ENCODE peak calls at places on chromosomes 16 and 17, in ten cellular contexts. One of them, this sample, is unnamed.

GRCh38 chr17:74213897-74214386 is 571 bp downstream of the TTYH2 start:
- DNase-seq in HFFc6: no peak
- DNase-seq in GM10248: no peak
- DNase-seq in RWPE1: no peak
- DNase-seq in esophagus muscularis mucosa: no peak
- DNase-seq in choroid plexus epithelial cell: no peak
- DNase-seq in cardiac muscle cell: no peak
- DNase-seq in DND-41: no peak
- DNase-seq in IMR-90: no peak
- DNase-seq in astrocyte: no peak
- DNase-seq in this sample: no peak

GRCh38 chr16:3595521-3596021 is 15.8 kb downstream of the SLX4 start:
- DNase-seq in HFFc6: no peak
- DNase-seq in GM10248: no peak
- DNase-seq in RWPE1: no peak
- DNase-seq in esophagus muscularis mucosa: no peak
- DNase-seq in choroid plexus epithelial cell: no peak
- DNase-seq in cardiac muscle cell: no peak
- DNase-seq in DND-41: no peak
- DNase-seq in IMR-90: no peak
- DNase-seq in astrocyte: no peak
- DNase-seq in this sample: no peak

GRCh38 chr16:50745940-50746339 is 4.1 kb downstream of the CYLD start:
- DNase-seq in HFFc6: no peak
- DNase-seq in GM10248: no peak
- DNase-seq in RWPE1: no peak
- DNase-seq in esophagus muscularis mucosa: no peak
- DNase-seq in choroid plexus epithelial cell: no peak
- DNase-seq in cardiac muscle cell: no peak
- DNase-seq in DND-41: no peak
- DNase-seq in IMR-90: no peak
- DNase-seq in astrocyte: no peak
- DNase-seq in this sample: peak

GRCh38 chr16:80346160-80346632 is 194.6 kb upstream of the DYNLRB2 start:
- DNase-seq in HFFc6: no peak
- DNase-seq in GM10248: no peak
- DNase-seq in RWPE1: no peak
- DNase-seq in esophagus muscularis mucosa: no peak
- DNase-seq in choroid plexus epithelial cell: peak
- DNase-seq in cardiac muscle cell: no peak
- DNase-seq in DND-41: no peak
- DNase-seq in IMR-90: no peak
- DNase-seq in astrocyte: no peak
- DNase-seq in this sample: no peak

GRCh38 chr16:15925631-15926030 is 23.8 kb upstream of the ABCC1 start:
- DNase-seq in HFFc6: no peak
- DNase-seq in GM10248: no peak
- DNase-seq in RWPE1: no peak
- DNase-seq in esophagus muscularis mucosa: no peak
- DNase-seq in choroid plexus epithelial cell: no peak
- DNase-seq in cardiac muscle cell: peak
- DNase-seq in DND-41: no peak
- DNase-seq in IMR-90: no peak
- DNase-seq in astrocyte: no peak
- DNase-seq in this sample: no peak

GRCh38 chr16:8548166-8548565 is 42.1 kb downstream of the TMEM114 start:
- DNase-seq in HFFc6: no peak
- DNase-seq in GM10248: no peak
- DNase-seq in RWPE1: no peak
- DNase-seq in esophagus muscularis mucosa: no peak
- DNase-seq in choroid plexus epithelial cell: no peak
- DNase-seq in cardiac muscle cell: no peak
- DNase-seq in DND-41: no peak
- DNase-seq in IMR-90: no peak
- DNase-seq in astrocyte: no peak
- DNase-seq in this sample: no peak

GRCh38 chr17:76314392-76315227 is 6.5 kb upstream of the QRICH2 start:
- DNase-seq in HFFc6: no peak
- DNase-seq in GM10248: no peak
- DNase-seq in RWPE1: no peak
- DNase-seq in esophagus muscularis mucosa: no peak
- DNase-seq in choroid plexus epithelial cell: peak
- DNase-seq in cardiac muscle cell: no peak
- DNase-seq in DND-41: no peak
- DNase-seq in IMR-90: peak
- DNase-seq in astrocyte: no peak
- DNase-seq in this sample: no peak

GRCh38 chr17:72737291-72737690 is 355.2 kb downstream of the SLC39A11 start:
- DNase-seq in HFFc6: no peak
- DNase-seq in GM10248: no peak
- DNase-seq in RWPE1: no peak
- DNase-seq in esophagus muscularis mucosa: no peak
- DNase-seq in choroid plexus epithelial cell: no peak
- DNase-seq in cardiac muscle cell: no peak
- DNase-seq in DND-41: no peak
- DNase-seq in IMR-90: no peak
- DNase-seq in astrocyte: no peak
- DNase-seq in this sample: no peak

GRCh38 chr17:44222112-44222869 is 2.8 kb upstream of the UBTF start:
- DNase-seq in HFFc6: peak
- DNase-seq in GM10248: peak
- DNase-seq in RWPE1: peak
- DNase-seq in esophagus muscularis mucosa: peak
- DNase-seq in choroid plexus epithelial cell: peak
- DNase-seq in cardiac muscle cell: peak
- DNase-seq in DND-41: no peak
- DNase-seq in IMR-90: peak
- DNase-seq in astrocyte: peak
- DNase-seq in this sample: peak

GRCh38 chr16:14193316-14193871 is 122.3 kb downstream of the MRTFB start:
- DNase-seq in HFFc6: no peak
- DNase-seq in GM10248: peak
- DNase-seq in RWPE1: no peak
- DNase-seq in esophagus muscularis mucosa: no peak
- DNase-seq in choroid plexus epithelial cell: no peak
- DNase-seq in cardiac muscle cell: no peak
- DNase-seq in DND-41: peak
- DNase-seq in IMR-90: no peak
- DNase-seq in astrocyte: no peak
- DNase-seq in this sample: peak

GRCh38 chr17:38428150-38428642 is at the start of gene ARHGAP23:
- DNase-seq in HFFc6: peak
- DNase-seq in GM10248: peak
- DNase-seq in RWPE1: peak
- DNase-seq in esophagus muscularis mucosa: no peak
- DNase-seq in choroid plexus epithelial cell: peak
- DNase-seq in cardiac muscle cell: peak
- DNase-seq in DND-41: peak
- DNase-seq in IMR-90: peak
- DNase-seq in astrocyte: peak
- DNase-seq in this sample: peak

GRCh38 chr17:9956474-9957131 is 51.5 kb upstream of the RCVRN start:
- DNase-seq in HFFc6: no peak
- DNase-seq in GM10248: no peak
- DNase-seq in RWPE1: no peak
- DNase-seq in esophagus muscularis mucosa: no peak
- DNase-seq in choroid plexus epithelial cell: no peak
- DNase-seq in cardiac muscle cell: no peak
- DNase-seq in DND-41: no peak
- DNase-seq in IMR-90: no peak
- DNase-seq in astrocyte: no peak
- DNase-seq in this sample: no peak

GRCh38 chr17:9958586-9959281 is 53.7 kb upstream of the RCVRN start:
- DNase-seq in HFFc6: no peak
- DNase-seq in GM10248: no peak
- DNase-seq in RWPE1: no peak
- DNase-seq in esophagus muscularis mucosa: no peak
- DNase-seq in choroid plexus epithelial cell: no peak
- DNase-seq in cardiac muscle cell: peak
- DNase-seq in DND-41: no peak
- DNase-seq in IMR-90: no peak
- DNase-seq in astrocyte: no peak
- DNase-seq in this sample: no peak

GRCh38 chr17:9957244-9957643 is 52.2 kb upstream of the RCVRN start:
- DNase-seq in HFFc6: no peak
- DNase-seq in GM10248: no peak
- DNase-seq in RWPE1: no peak
- DNase-seq in esophagus muscularis mucosa: no peak
- DNase-seq in choroid plexus epithelial cell: no peak
- DNase-seq in cardiac muscle cell: no peak
- DNase-seq in DND-41: no peak
- DNase-seq in IMR-90: no peak
- DNase-seq in astrocyte: no peak
- DNase-seq in this sample: no peak

GRCh38 chr17:9959377-9959981 is 54.4 kb upstream of the RCVRN start:
- DNase-seq in HFFc6: peak
- DNase-seq in GM10248: peak
- DNase-seq in RWPE1: peak
- DNase-seq in esophagus muscularis mucosa: no peak
- DNase-seq in choroid plexus epithelial cell: peak
- DNase-seq in cardiac muscle cell: peak
- DNase-seq in DND-41: peak
- DNase-seq in IMR-90: peak
- DNase-seq in astrocyte: no peak
- DNase-seq in this sample: peak
- TF ChIP-seq CTCF in HFFc6: peak
- TF ChIP-seq CTCF in GM10248: peak
- TF ChIP-seq CTCF in RWPE1: peak
- TF ChIP-seq CTCF in esophagus muscularis mucosa: peak
- TF ChIP-seq CTCF in choroid plexus epithelial cell: peak
- TF ChIP-seq CTCF in cardiac muscle cell: peak
- TF ChIP-seq CTCF in DND-41: peak
- TF ChIP-seq CTCF in IMR-90: peak
- TF ChIP-seq CTCF in astrocyte: peak
- TF ChIP-seq CTCF in this sample: peak

GRCh38 chr17:4623249-4623648 is 18.2 kb downstream of the ALOX15 start:
- DNase-seq in HFFc6: no peak
- DNase-seq in GM10248: no peak
- DNase-seq in RWPE1: peak
- DNase-seq in esophagus muscularis mucosa: no peak
- DNase-seq in choroid plexus epithelial cell: peak
- DNase-seq in cardiac muscle cell: no peak
- DNase-seq in DND-41: no peak
- DNase-seq in IMR-90: peak
- DNase-seq in astrocyte: peak
- DNase-seq in this sample: no peak

GRCh38 chr17:4617090-4617489 is 24.4 kb downstream of the ALOX15 start:
- DNase-seq in HFFc6: no peak
- DNase-seq in GM10248: no peak
- DNase-seq in RWPE1: no peak
- DNase-seq in esophagus muscularis mucosa: no peak
- DNase-seq in choroid plexus epithelial cell: no peak
- DNase-seq in cardiac muscle cell: no peak
- DNase-seq in DND-41: no peak
- DNase-seq in IMR-90: no peak
- DNase-seq in astrocyte: no peak
- DNase-seq in this sample: no peak

GRCh38 chr17:4622375-4622774 is 19.1 kb downstream of the ALOX15 start:
- DNase-seq in HFFc6: no peak
- DNase-seq in GM10248: no peak
- DNase-seq in RWPE1: no peak
- DNase-seq in esophagus muscularis mucosa: no peak
- DNase-seq in choroid plexus epithelial cell: no peak
- DNase-seq in cardiac muscle cell: no peak
- DNase-seq in DND-41: no peak
- DNase-seq in IMR-90: no peak
- DNase-seq in astrocyte: no peak
- DNase-seq in this sample: no peak

GRCh38 chr17:4617590-4618356 is 23.7 kb downstream of the ALOX15 start:
- DNase-seq in HFFc6: no peak
- DNase-seq in GM10248: no peak
- DNase-seq in RWPE1: no peak
- DNase-seq in esophagus muscularis mucosa: no peak
- DNase-seq in choroid plexus epithelial cell: no peak
- DNase-seq in cardiac muscle cell: no peak
- DNase-seq in DND-41: no peak
- DNase-seq in IMR-90: no peak
- DNase-seq in astrocyte: no peak
- DNase-seq in this sample: no peak

GRCh38 chr17:4620531-4621101 is 20.9 kb downstream of the ALOX15 start:
- DNase-seq in HFFc6: no peak
- DNase-seq in GM10248: no peak
- DNase-seq in RWPE1: no peak
- DNase-seq in esophagus muscularis mucosa: no peak
- DNase-seq in choroid plexus epithelial cell: no peak
- DNase-seq in cardiac muscle cell: no peak
- DNase-seq in DND-41: no peak
- DNase-seq in IMR-90: no peak
- DNase-seq in astrocyte: no peak
- DNase-seq in this sample: no peak
- TF ChIP-seq CTCF in HFFc6: no peak
- TF ChIP-seq CTCF in GM10248: no peak
- TF ChIP-seq CTCF in RWPE1: no peak
- TF ChIP-seq CTCF in esophagus muscularis mucosa: no peak
- TF ChIP-seq CTCF in choroid plexus epithelial cell: no peak
- TF ChIP-seq CTCF in cardiac muscle cell: no peak
- TF ChIP-seq CTCF in DND-41: no peak
- TF ChIP-seq CTCF in IMR-90: no peak
- TF ChIP-seq CTCF in astrocyte: no peak
- TF ChIP-seq CTCF in this sample: peak

GRCh38 chr17:10635290-10635689 is 21.8 kb downstream of the MYH3 start:
- DNase-seq in HFFc6: no peak
- DNase-seq in GM10248: no peak
- DNase-seq in RWPE1: no peak
- DNase-seq in esophagus muscularis mucosa: no peak
- DNase-seq in choroid plexus epithelial cell: no peak
- DNase-seq in cardiac muscle cell: no peak
- DNase-seq in DND-41: no peak
- DNase-seq in IMR-90: no peak
- DNase-seq in astrocyte: no peak
- DNase-seq in this sample: no peak
- TF ChIP-seq CTCF in HFFc6: peak
- TF ChIP-seq CTCF in GM10248: no peak
- TF ChIP-seq CTCF in RWPE1: no peak
- TF ChIP-seq CTCF in esophagus muscularis mucosa: no peak
- TF ChIP-seq CTCF in choroid plexus epithelial cell: peak
- TF ChIP-seq CTCF in cardiac muscle cell: no peak
- TF ChIP-seq CTCF in DND-41: no peak
- TF ChIP-seq CTCF in IMR-90: no peak
- TF ChIP-seq CTCF in astrocyte: no peak
- TF ChIP-seq CTCF in this sample: no peak

DNA sequence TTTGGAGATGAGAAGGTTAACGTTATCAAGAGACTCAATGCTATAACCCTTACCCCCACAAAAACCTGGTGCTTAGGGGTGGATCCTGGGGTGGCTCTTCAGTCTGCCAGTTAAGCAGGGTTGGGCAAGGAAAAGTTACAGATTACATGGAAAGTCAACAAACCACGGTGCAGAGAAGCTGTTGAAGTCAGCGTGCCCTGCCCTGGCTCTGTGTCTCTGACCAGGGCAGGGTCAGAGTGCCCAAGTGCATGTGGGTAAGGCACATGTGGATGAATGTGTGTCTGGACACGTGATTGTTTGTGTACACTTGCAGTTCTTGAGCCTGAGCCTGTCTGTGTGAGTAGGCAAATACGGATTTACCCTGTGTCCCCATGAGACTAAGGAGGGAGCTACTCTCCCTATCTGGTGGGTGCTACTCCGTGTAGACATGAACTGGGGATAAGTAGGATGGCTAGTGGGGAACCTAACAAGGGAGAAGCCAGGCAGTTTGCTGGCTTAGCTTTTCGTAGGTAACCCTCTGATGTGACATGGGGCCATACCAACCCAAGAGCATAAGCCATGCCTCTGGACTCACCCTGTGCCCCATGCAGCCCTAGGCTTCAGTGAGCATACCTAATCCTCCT is 5.5 kb downstream of the IGFBP4 start:
- DNase-seq in HFFc6: no peak
- DNase-seq in GM10248: no peak
- DNase-seq in RWPE1: no peak
- DNase-seq in esophagus muscularis mucosa: no peak
- DNase-seq in choroid plexus epithelial cell: peak
- DNase-seq in cardiac muscle cell: no peak
- DNase-seq in DND-41: no peak
- DNase-seq in IMR-90: peak
- DNase-seq in astrocyte: no peak
- DNase-seq in this sample: no peak
- TF ChIP-seq CTCF in HFFc6: no peak
- TF ChIP-seq CTCF in GM10248: no peak
- TF ChIP-seq CTCF in RWPE1: no peak
- TF ChIP-seq CTCF in esophagus muscularis mucosa: no peak
- TF ChIP-seq CTCF in choroid plexus epithelial cell: no peak
- TF ChIP-seq CTCF in cardiac muscle cell: no peak
- TF ChIP-seq CTCF in DND-41: no peak
- TF ChIP-seq CTCF in IMR-90: no peak
- TF ChIP-seq CTCF in astrocyte: no peak
- TF ChIP-seq CTCF in this sample: no peak

This sample was measured in activated CD8-positive, alpha-beta T cell treated with anti-CD3 and anti-CD28 coated beads for 36 hours.